ENCODE peak calls at places on chromosomes 7 and 10, in six cellular contexts. J, Q, Z, D, F and A are unnamed samples.

GRCh38 chr7:13179011-13179574 is 491.7 kb downstream of the ARL4A start:
- DNase-seq in J (peak; percentile 54), Q (peak; percentile 3), Z (peak; percentile 4), D (peak; percentile 4), F (peak; percentile 30), A (no peak)

GRCh38 chr10:132229834-132230556 is 43.2 kb downstream of the DPYSL4 start:
- DNase-seq in J (no peak), Q (no peak), Z (no peak), D (peak; percentile 57), F (no peak), A (no peak)

GRCh38 chr10:49446031-49446430 is 50.1 kb upstream of the DRGX start:
- DNase-seq in J (no peak), Q (peak; percentile 49), Z (no peak), D (no peak), F (peak; percentile 52), A (no peak)

GRCh38 chr7:82156938-82157337 is 286.6 kb downstream of the CACNA2D1 start:
- DNase-seq in J (no peak), Q (no peak), Z (no peak), D (no peak), F (no peak), A (no peak)

GRCh38 chr7:14507617-14508016 is 394.9 kb downstream of the DGKB start:
- DNase-seq in J (no peak), Q (peak; percentile 27), Z (no peak), D (no peak), F (peak; percentile 94), A (no peak)

GRCh38 chr7:143002856-143003255 is 24.1 kb downstream of the OR9A2 start:
- DNase-seq in J (no peak), Q (no peak), Z (no peak), D (no peak), F (peak; percentile 35), A (no peak)

GRCh38 chr10:98168766-98169165 is 34.3 kb downstream of the R3HCC1L start:
- DNase-seq in J (no peak), Q (no peak), Z (no peak), D (no peak), F (no peak), A (no peak)

GRCh38 chr10:28711776-28712175 is 34.5 kb downstream of the BAMBI start:
- DNase-seq in J (no peak), Q (no peak), Z (no peak), D (no peak), F (no peak), A (no peak)

GRCh38 chr7:105521027-105521730 is 892 bp downstream of the PUS7 start:
- DNase-seq in J (peak; percentile 59), Q (peak; percentile 87), Z (peak; percentile 68), D (peak; percentile 86), F (peak; percentile 58), A (no peak)

GRCh38 chr10:95295031-95295755 is 4.4 kb upstream of the PDLIM1 start:
- DNase-seq in J (peak; percentile 94), Q (peak; percentile 78), Z (peak; percentile 70), D (no peak), F (no peak), A (no peak)

GRCh38 chr7:108235451-108236061 is 105.4 kb upstream of the LAMB4 start:
- DNase-seq in J (no peak), Q (peak; percentile 59), Z (no peak), D (no peak), F (no peak), A (no peak)

GRCh38 chr7:111803015-111803758 is 240.9 kb upstream of the IMMP2L start:
- DNase-seq in J (no peak), Q (peak; percentile 61), Z (no peak), D (no peak), F (peak; percentile 60), A (no peak)

GRCh38 chr10:68871731-68872342 is 29.3 kb upstream of the DDX50 start:
- DNase-seq in J (no peak), Q (peak; percentile 36), Z (peak; percentile 57), D (peak; percentile 62), F (peak; percentile 87), A (no peak)

GRCh38 chr10:31753681-31754080 is 174.9 kb downstream of the ARHGAP12 start:
- DNase-seq in J (no peak), Q (no peak), Z (no peak), D (no peak), F (no peak), A (no peak)

GRCh38 chr10:80195046-80195574 is 10.2 kb downstream of the ANXA11 start:
- DNase-seq in J (no peak), Q (no peak), Z (no peak), D (no peak), F (no peak), A (no peak)

GRCh38 chr10:61157182-61157581 is 213.2 kb upstream of the RHOBTB1 start:
- DNase-seq in J (no peak), Q (no peak), Z (no peak), D (no peak), F (no peak), A (no peak)

GRCh38 chr10:112296908-112297331 is 13.7 kb downstream of the TECTB start:
- DNase-seq in J (no peak), Q (no peak), Z (no peak), D (peak; percentile 26), F (no peak), A (no peak)

GRCh38 chr7:156545989-156546388 is 94.6 kb upstream of the RNF32 start:
- DNase-seq in J (no peak), Q (no peak), Z (peak; percentile 22), D (no peak), F (no peak), A (no peak)

GRCh38 chr7:51702673-51703072 is 386.1 kb upstream of the COBL start:
- DNase-seq in J (peak; percentile 17), Q (no peak), Z (no peak), D (no peak), F (no peak), A (no peak)

GRCh38 chr7:135697276-135698049 is 30.5 kb downstream of the SLC13A4 start:
- DNase-seq in J (no peak), Q (no peak), Z (peak; percentile 65), D (no peak), F (no peak), A (no peak)

GRCh38 chr7:111090834-111091233 is at the start of gene LRRN3:
- DNase-seq in J (no peak), Q (peak; percentile 30), Z (peak; percentile 25), D (peak; percentile 72), F (no peak), A (no peak)

DNA sequence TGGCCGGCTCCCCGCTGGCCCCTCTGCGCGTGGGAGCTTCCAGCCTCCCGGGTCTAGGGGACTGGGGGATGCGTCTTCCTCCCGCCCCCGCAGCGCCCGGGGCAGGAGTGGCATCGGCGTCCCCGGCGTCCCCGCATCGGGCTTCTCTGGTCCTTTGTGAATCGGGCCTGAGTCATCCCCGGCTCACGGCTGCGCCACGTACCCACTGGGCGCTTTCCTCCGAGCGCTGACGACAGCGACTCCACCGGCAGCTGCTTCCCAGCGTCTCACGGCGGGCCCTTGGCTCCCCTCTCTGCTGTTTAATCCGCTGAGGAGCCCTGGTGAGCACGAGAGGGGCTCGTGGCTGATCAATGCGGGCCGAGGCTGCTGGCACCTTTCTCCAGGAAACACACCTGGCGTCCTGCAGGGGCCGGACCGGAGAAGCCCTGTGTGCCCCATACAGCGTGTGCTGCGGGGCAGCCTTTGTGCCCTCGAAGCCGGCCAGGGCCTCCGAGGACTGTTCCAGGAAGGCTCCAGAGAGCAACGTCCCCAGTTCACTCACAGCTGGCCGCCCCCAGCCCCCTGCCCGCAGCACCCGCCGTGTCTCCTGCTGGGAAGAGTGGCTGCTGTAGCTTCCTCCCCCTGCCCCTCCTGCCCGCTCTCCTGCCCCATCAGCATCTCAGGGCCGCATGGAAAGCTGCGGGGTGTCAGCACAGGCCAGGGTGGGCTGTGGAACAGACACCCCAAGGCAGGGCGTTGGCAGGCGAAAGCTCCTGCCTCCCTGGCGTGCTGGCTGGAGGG is 95.5 kb upstream of the DIP2C start:
- DNase-seq in J (no peak), Q (peak; percentile 96), Z (peak; percentile 78), D (peak; percentile 87), F (peak; percentile 64), A (peak; percentile 58)
- H3K9ac ChIP-seq in J (no peak overlapping the region), Q (peak overlapping the region; percentile 83), Z (no peak overlapping the region), D (peak overlapping the region; percentile 34), F (peak overlapping the region; percentile 27), A (peak overlapping the region; percentile 47)

DNA sequence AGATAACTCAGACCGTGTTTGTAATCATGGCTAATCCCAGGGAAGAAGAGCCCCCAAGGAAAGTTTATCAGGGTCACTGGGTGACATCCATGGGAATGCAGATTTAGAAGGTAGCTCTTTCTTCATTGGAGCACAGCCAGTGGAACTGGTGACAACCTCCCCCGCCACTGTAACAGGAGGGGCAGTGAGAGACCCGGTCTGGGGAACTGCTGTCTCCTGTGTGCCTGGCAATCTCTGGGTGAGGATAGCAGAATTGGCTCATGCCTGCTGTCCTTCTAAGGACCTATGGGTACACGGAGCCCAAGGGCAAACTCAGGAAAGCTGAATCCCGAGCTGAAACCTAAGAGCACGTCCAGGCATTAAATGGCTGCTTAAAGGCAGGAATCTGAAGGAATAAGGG is 341.6 kb downstream of the ABCA13 start:
- DNase-seq in J (no peak), Q (no peak), Z (peak; percentile 29), D (no peak), F (no peak), A (no peak)
- TF ChIP-seq EZH2phosphoT487 in J (no peak), Q (no peak), Z (no peak), D (no peak), F (no peak), A (no peak)

GRCh38 chr7:27745064-27745583 is 5.2 kb downstream of the TAX1BP1 start:
- DNase-seq in J (peak; percentile 23), Q (peak; percentile 86), Z (peak; percentile 18), D (peak; percentile 58), F (peak; percentile 79), A (peak; percentile 48)
- H3K9ac ChIP-seq in J (no peak overlapping the region), Q (peak overlapping the region; percentile 50), Z (no peak overlapping the region), D (peak overlapping the region; percentile 9), F (peak overlapping the region; percentile 6), A (peak overlapping the region; percentile 44)

GRCh38 chr10:13712799-13713581 is 126.2 kb downstream of the PRPF18 start:
- DNase-seq in J (no peak), Q (peak; percentile 98), Z (no peak), D (no peak), F (peak; percentile 65), A (peak; percentile 44)
- TF ChIP-seq EZH2phosphoT487 in J (no peak), Q (no peak), Z (no peak), D (no peak), F (no peak), A (no peak)

GRCh38 chr10:92742331-92743228 is 52.8 kb downstream of the HHEX start:
- DNase-seq in J (peak; percentile 79), Q (no peak), Z (no peak), D (no peak), F (no peak), A (no peak)

GRCh38 chr10:92735938-92736337 is 46.2 kb downstream of the HHEX start:
- DNase-seq in J (no peak), Q (no peak), Z (no peak), D (no peak), F (no peak), A (no peak)

GRCh38 chr10:92737484-92737883 is 47.7 kb downstream of the HHEX start:
- DNase-seq in J (no peak), Q (no peak), Z (no peak), D (no peak), F (no peak), A (no peak)

DNA sequence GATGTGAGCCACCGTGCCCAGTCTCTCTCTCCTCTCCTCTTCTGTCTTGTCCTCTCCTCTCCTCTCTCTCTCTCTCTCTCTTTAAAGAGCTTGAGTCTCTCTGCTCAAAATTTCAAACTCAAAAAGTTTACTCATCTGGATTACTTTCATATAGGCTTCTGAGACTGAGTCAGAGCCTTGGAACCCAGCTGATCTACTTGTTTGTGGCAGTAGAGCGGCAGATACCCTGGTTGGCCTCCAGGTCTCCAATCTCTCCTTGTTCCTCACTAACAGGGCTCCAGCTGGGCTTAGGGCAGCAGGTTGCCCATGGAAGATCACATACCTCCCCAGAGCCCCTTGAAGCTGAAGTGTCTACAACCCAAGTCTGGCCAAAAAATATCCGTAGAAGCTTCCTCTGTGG is 51.0 kb downstream of the HHEX start:
- DNase-seq in J (no peak), Q (peak; percentile 47), Z (no peak), D (no peak), F (no peak), A (no peak)
- H3K9ac ChIP-seq in J (no peak overlapping the region), Q (no peak overlapping the region), Z (no peak overlapping the region), D (no peak overlapping the region), F (no peak overlapping the region), A (no peak overlapping the region)